ENCODE peak calls at places on chromosomes 5 and 9, in ten cellular contexts. One of them, this sample, is unnamed.
A peak's percentile ranks its signal among the peaks of the same experiment; 100 is the strongest.

GRCh38 chr5:159230657-159231056 is 21.3 kb upstream of the RNF145 start:
- DNase-seq in GM12865: no peak
- DNase-seq in CD4-positive, alpha-beta memory T cell: no peak
- DNase-seq in ovary: no peak
- DNase-seq in endothelial cell: no peak
- DNase-seq in right cardiac atrium: no peak
- DNase-seq in COLO829: no peak
- DNase-seq in psoas muscle: no peak
- DNase-seq in amygdala: no peak
- DNase-seq in H7: no peak
- DNase-seq in this sample: no peak

GRCh38 chr5:102306121-102306520 is 10.0 kb upstream of the SLCO4C1 start:
- DNase-seq in GM12865: no peak
- DNase-seq in CD4-positive, alpha-beta memory T cell: no peak
- DNase-seq in ovary: no peak
- DNase-seq in endothelial cell: no peak
- DNase-seq in right cardiac atrium: no peak
- DNase-seq in COLO829: no peak
- DNase-seq in psoas muscle: no peak
- DNase-seq in amygdala: no peak
- DNase-seq in H7: no peak
- DNase-seq in this sample: no peak

GRCh38 chr5:110262754-110263153 is 463.7 kb downstream of the TMEM232 start:
- DNase-seq in GM12865: no peak
- DNase-seq in CD4-positive, alpha-beta memory T cell: no peak
- DNase-seq in ovary: no peak
- DNase-seq in endothelial cell: no peak
- DNase-seq in right cardiac atrium: no peak
- DNase-seq in COLO829: peak; percentile 31
- DNase-seq in psoas muscle: no peak
- DNase-seq in amygdala: no peak
- DNase-seq in H7: no peak
- DNase-seq in this sample: no peak

GRCh38 chr9:112378441-112379176 is 1.3 kb upstream of the HSDL2 start:
- DNase-seq in GM12865: peak; percentile 16
- DNase-seq in CD4-positive, alpha-beta memory T cell: no peak
- DNase-seq in ovary: peak; percentile 31
- DNase-seq in endothelial cell: no peak
- DNase-seq in right cardiac atrium: peak; percentile 59
- DNase-seq in COLO829: no peak
- DNase-seq in psoas muscle: peak; percentile 53
- DNase-seq in amygdala: no peak
- DNase-seq in H7: no peak
- DNase-seq in this sample: no peak

GRCh38 chr5:16467363-16468219 is 2.0 kb upstream of the ZNF622 start:
- DNase-seq in GM12865: peak; percentile 88
- DNase-seq in CD4-positive, alpha-beta memory T cell: no peak
- DNase-seq in ovary: no peak
- DNase-seq in endothelial cell: no peak
- DNase-seq in right cardiac atrium: no peak
- DNase-seq in COLO829: no peak
- DNase-seq in psoas muscle: no peak
- DNase-seq in amygdala: no peak
- DNase-seq in H7: no peak
- DNase-seq in this sample: no peak

GRCh38 chr9:87716141-87716540 is 9.8 kb upstream of the CTSL start:
- DNase-seq in GM12865: no peak
- DNase-seq in CD4-positive, alpha-beta memory T cell: no peak
- DNase-seq in ovary: no peak
- DNase-seq in endothelial cell: no peak
- DNase-seq in right cardiac atrium: no peak
- DNase-seq in COLO829: peak; percentile 21
- DNase-seq in psoas muscle: no peak
- DNase-seq in amygdala: no peak
- DNase-seq in H7: no peak
- DNase-seq in this sample: no peak

GRCh38 chr5:38796739-38797108 is 49.1 kb upstream of the OSMR start:
- DNase-seq in GM12865: no peak
- DNase-seq in CD4-positive, alpha-beta memory T cell: no peak
- DNase-seq in ovary: no peak
- DNase-seq in endothelial cell: no peak
- DNase-seq in right cardiac atrium: no peak
- DNase-seq in COLO829: no peak
- DNase-seq in psoas muscle: no peak
- DNase-seq in amygdala: no peak
- DNase-seq in H7: no peak
- DNase-seq in this sample: no peak

GRCh38 chr9:37004424-37004935 is 29.6 kb downstream of the PAX5 start:
- DNase-seq in GM12865: peak; percentile 77
- DNase-seq in CD4-positive, alpha-beta memory T cell: no peak
- DNase-seq in ovary: no peak
- DNase-seq in endothelial cell: no peak
- DNase-seq in right cardiac atrium: no peak
- DNase-seq in COLO829: no peak
- DNase-seq in psoas muscle: no peak
- DNase-seq in amygdala: no peak
- DNase-seq in H7: no peak
- DNase-seq in this sample: no peak

GRCh38 chr5:181205735-181206401 is 872 bp upstream of the TRIM7 start:
- DNase-seq in GM12865: no peak
- DNase-seq in CD4-positive, alpha-beta memory T cell: peak; percentile 20
- DNase-seq in ovary: peak; percentile 51
- DNase-seq in endothelial cell: no peak
- DNase-seq in right cardiac atrium: peak; percentile 74
- DNase-seq in COLO829: no peak
- DNase-seq in psoas muscle: no peak
- DNase-seq in amygdala: no peak
- DNase-seq in H7: peak; percentile 66
- DNase-seq in this sample: no peak